ENCODE peak calls at places on chromosomes 12 and 14, in seven cellular contexts. One of them, this sample, is unnamed.
A peak's percentile ranks its signal among the peaks of the same experiment; 100 is the strongest.

GRCh38 chr14:78446807-78447206 is 276.6 kb downstream of the NRXN3 start:
- DNase-seq in endothelial cell of umbilical vein: peak; percentile 3
- DNase-seq in transverse colon: no peak
- DNase-seq in SK-N-MC: no peak
- DNase-seq in K562: peak; percentile 1
- DNase-seq in spleen: no peak
- DNase-seq in HCT116: no peak
- DNase-seq in this sample: no peak

GRCh38 chr14:101350710-101351109 is 210.6 kb upstream of the DIO3 start:
- DNase-seq in transverse colon: no peak
- DNase-seq in HCT116: no peak
- DNase-seq in SK-N-MC: no peak
- DNase-seq in endothelial cell of umbilical vein: no peak
- DNase-seq in K562: no peak
- DNase-seq in spleen: no peak
- DNase-seq in this sample: no peak

GRCh38 chr14:88599761-88600439 is 37.1 kb downstream of the ZC3H14 start:
- DNase-seq in HCT116: no peak
- DNase-seq in transverse colon: no peak
- DNase-seq in endothelial cell of umbilical vein: no peak
- DNase-seq in spleen: no peak
- DNase-seq in K562: no peak
- DNase-seq in SK-N-MC: no peak
- DNase-seq in this sample: no peak

GRCh38 chr12:49259452-49259851 is 5.4 kb upstream of the TUBA1C start:
- DNase-seq in transverse colon: no peak
- DNase-seq in SK-N-MC: no peak
- DNase-seq in spleen: no peak
- DNase-seq in HCT116: no peak
- DNase-seq in K562: no peak
- DNase-seq in endothelial cell of umbilical vein: no peak
- DNase-seq in this sample: no peak

GRCh38 chr12:58776144-58776543 is 144.2 kb downstream of the LRIG3 start:
- DNase-seq in SK-N-MC: no peak
- DNase-seq in endothelial cell of umbilical vein: no peak
- DNase-seq in HCT116: no peak
- DNase-seq in spleen: no peak
- DNase-seq in K562: no peak
- DNase-seq in transverse colon: no peak
- DNase-seq in this sample: no peak

GRCh38 chr14:89844508-89844907 is 110.0 kb downstream of the EFCAB11 start:
- DNase-seq in SK-N-MC: no peak
- DNase-seq in HCT116: no peak
- DNase-seq in spleen: no peak
- DNase-seq in endothelial cell of umbilical vein: no peak
- DNase-seq in K562: no peak
- DNase-seq in transverse colon: no peak
- DNase-seq in this sample: no peak

GRCh38 chr12:52496054-52496453 is 3.0 kb upstream of the KRT6A start:
- DNase-seq in endothelial cell of umbilical vein: no peak
- DNase-seq in spleen: no peak
- DNase-seq in K562: no peak
- DNase-seq in SK-N-MC: no peak
- DNase-seq in transverse colon: no peak
- DNase-seq in HCT116: no peak
- DNase-seq in this sample: no peak

GRCh38 chr12:126384029-126384564 is 1318.9 kb downstream of the AACS start:
- DNase-seq in transverse colon: no peak
- DNase-seq in SK-N-MC: no peak
- DNase-seq in spleen: no peak
- DNase-seq in K562: no peak
- DNase-seq in endothelial cell of umbilical vein: no peak
- DNase-seq in HCT116: no peak
- DNase-seq in this sample: no peak

GRCh38 chr12:132837693-132838463 is 9.2 kb upstream of the GOLGA3 start:
- DNase-seq in SK-N-MC: no peak
- DNase-seq in HCT116: no peak
- DNase-seq in K562: no peak
- DNase-seq in endothelial cell of umbilical vein: no peak
- DNase-seq in spleen: no peak
- DNase-seq in transverse colon: no peak
- DNase-seq in this sample: no peak

GRCh38 chr14:74190910-74191575 is 48.2 kb upstream of the VSX2 start:
- DNase-seq in spleen: no peak
- DNase-seq in HCT116: no peak
- DNase-seq in endothelial cell of umbilical vein: no peak
- DNase-seq in K562: no peak
- DNase-seq in transverse colon: no peak
- DNase-seq in SK-N-MC: no peak
- DNase-seq in this sample: no peak

GRCh38 chr14:89415139-89415538 is 1.9 kb downstream of the FOXN3 start:
- DNase-seq in endothelial cell of umbilical vein: peak; percentile 53
- DNase-seq in K562: no peak
- DNase-seq in HCT116: no peak
- DNase-seq in transverse colon: no peak
- DNase-seq in SK-N-MC: no peak
- DNase-seq in spleen: no peak
- DNase-seq in this sample: no peak

GRCh38 chr14:101361044-101361443 is 200.3 kb upstream of the DIO3 start:
- DNase-seq in spleen: peak; percentile 80
- DNase-seq in SK-N-MC: no peak
- DNase-seq in HCT116: no peak
- DNase-seq in transverse colon: no peak
- DNase-seq in endothelial cell of umbilical vein: no peak
- DNase-seq in K562: no peak
- DNase-seq in this sample: no peak

GRCh38 chr12:70292017-70292776 is 49.0 kb downstream of the CNOT2 start:
- DNase-seq in SK-N-MC: no peak
- DNase-seq in transverse colon: no peak
- DNase-seq in HCT116: no peak
- DNase-seq in spleen: no peak
- DNase-seq in K562: peak; percentile 12
- DNase-seq in endothelial cell of umbilical vein: no peak
- DNase-seq in this sample: no peak

GRCh38 chr12:78229491-78230209 is 399.0 kb downstream of the NAV3 start:
- DNase-seq in spleen: no peak
- DNase-seq in transverse colon: peak; percentile 44
- DNase-seq in SK-N-MC: peak; percentile 14
- DNase-seq in K562: peak; percentile 9
- DNase-seq in endothelial cell of umbilical vein: peak; percentile 47
- DNase-seq in HCT116: peak; percentile 44
- DNase-seq in this sample: peak; percentile 30

GRCh38 chr14:95303552-95303951 is 16.2 kb downstream of the CLMN start:
- DNase-seq in endothelial cell of umbilical vein: no peak
- DNase-seq in SK-N-MC: no peak
- DNase-seq in spleen: no peak
- DNase-seq in HCT116: no peak
- DNase-seq in K562: no peak
- DNase-seq in transverse colon: no peak
- DNase-seq in this sample: no peak

GRCh38 chr14:50772361-50772760 is 58.6 kb downstream of the NIN start:
- DNase-seq in SK-N-MC: no peak
- DNase-seq in endothelial cell of umbilical vein: no peak
- DNase-seq in spleen: no peak
- DNase-seq in transverse colon: no peak
- DNase-seq in HCT116: no peak
- DNase-seq in K562: no peak
- DNase-seq in this sample: no peak

GRCh38 chr14:101078892-101079221 is 175.3 kb upstream of the RTL1 start:
- DNase-seq in endothelial cell of umbilical vein: no peak
- DNase-seq in spleen: peak; percentile 51
- DNase-seq in transverse colon: peak; percentile 3
- DNase-seq in K562: no peak
- DNase-seq in SK-N-MC: no peak
- DNase-seq in HCT116: no peak
- DNase-seq in this sample: no peak

GRCh38 chr12:67305544-67305943 is 36.4 kb downstream of the CAND1 start:
- DNase-seq in K562: no peak
- DNase-seq in transverse colon: no peak
- DNase-seq in SK-N-MC: no peak
- DNase-seq in endothelial cell of umbilical vein: no peak
- DNase-seq in spleen: no peak
- DNase-seq in HCT116: no peak
- DNase-seq in this sample: no peak

GRCh38 chr12:76621582-76622024 is 62.0 kb upstream of the OSBPL8 start:
- DNase-seq in HCT116: peak; percentile 44
- DNase-seq in endothelial cell of umbilical vein: peak; percentile 75
- DNase-seq in spleen: no peak
- DNase-seq in transverse colon: peak; percentile 82
- DNase-seq in SK-N-MC: peak; percentile 51
- DNase-seq in K562: peak; percentile 80
- DNase-seq in this sample: no peak

GRCh38 chr12:32290411-32290810 is 108.9 kb upstream of the FGD4 start:
- DNase-seq in HCT116: no peak
- DNase-seq in K562: peak; percentile 53
- DNase-seq in spleen: no peak
- DNase-seq in transverse colon: no peak
- DNase-seq in SK-N-MC: no peak
- DNase-seq in endothelial cell of umbilical vein: no peak
- DNase-seq in this sample: no peak

GRCh38 chr12:99746538-99746937 is 99.0 kb downstream of the GARIN6 start:
- DNase-seq in endothelial cell of umbilical vein: no peak
- DNase-seq in SK-N-MC: no peak
- DNase-seq in K562: no peak
- DNase-seq in HCT116: no peak
- DNase-seq in transverse colon: no peak
- DNase-seq in spleen: no peak
- DNase-seq in this sample: no peak

GRCh38 chr12:6074979-6075585 is 49.4 kb downstream of the VWF start:
- DNase-seq in spleen: peak; percentile 83
- DNase-seq in endothelial cell of umbilical vein: peak; percentile 49
- DNase-seq in HCT116: no peak
- DNase-seq in SK-N-MC: no peak
- DNase-seq in K562: no peak
- DNase-seq in transverse colon: peak; percentile 36
- DNase-seq in this sample: no peak

GRCh38 chr14:95220663-95221231 is 63.4 kb upstream of the DICER1 start:
- DNase-seq in SK-N-MC: no peak
- DNase-seq in K562: no peak
- DNase-seq in endothelial cell of umbilical vein: no peak
- DNase-seq in HCT116: no peak
- DNase-seq in spleen: no peak
- DNase-seq in transverse colon: no peak
- DNase-seq in this sample: no peak

GRCh38 chr12:5456906-5457305 is 25.0 kb downstream of the NTF3 start:
- DNase-seq in spleen: no peak
- DNase-seq in SK-N-MC: no peak
- DNase-seq in K562: no peak
- DNase-seq in HCT116: no peak
- DNase-seq in transverse colon: no peak
- DNase-seq in endothelial cell of umbilical vein: peak; percentile 67
- DNase-seq in this sample: no peak

GRCh38 chr14:58620011-58620410 is 17.8 kb upstream of the DACT1 start:
- DNase-seq in endothelial cell of umbilical vein: no peak
- DNase-seq in HCT116: no peak
- DNase-seq in spleen: no peak
- DNase-seq in transverse colon: no peak
- DNase-seq in SK-N-MC: no peak
- DNase-seq in K562: no peak
- DNase-seq in this sample: no peak

GRCh38 chr12:109153711-109154434 is 37.5 kb downstream of the ACACB start:
- DNase-seq in HCT116: no peak
- DNase-seq in transverse colon: no peak
- DNase-seq in K562: peak; percentile 46
- DNase-seq in endothelial cell of umbilical vein: peak; percentile 28
- DNase-seq in spleen: peak; percentile 78
- DNase-seq in SK-N-MC: no peak
- DNase-seq in this sample: no peak

GRCh38 chr14:102993523-102993922 is 63.8 kb downstream of the CDC42BPB start:
- DNase-seq in transverse colon: peak; percentile 64
- DNase-seq in K562: no peak
- DNase-seq in endothelial cell of umbilical vein: peak; percentile 49
- DNase-seq in HCT116: peak; percentile 57
- DNase-seq in SK-N-MC: no peak
- DNase-seq in spleen: no peak
- DNase-seq in this sample: peak; percentile 46

DNA sequence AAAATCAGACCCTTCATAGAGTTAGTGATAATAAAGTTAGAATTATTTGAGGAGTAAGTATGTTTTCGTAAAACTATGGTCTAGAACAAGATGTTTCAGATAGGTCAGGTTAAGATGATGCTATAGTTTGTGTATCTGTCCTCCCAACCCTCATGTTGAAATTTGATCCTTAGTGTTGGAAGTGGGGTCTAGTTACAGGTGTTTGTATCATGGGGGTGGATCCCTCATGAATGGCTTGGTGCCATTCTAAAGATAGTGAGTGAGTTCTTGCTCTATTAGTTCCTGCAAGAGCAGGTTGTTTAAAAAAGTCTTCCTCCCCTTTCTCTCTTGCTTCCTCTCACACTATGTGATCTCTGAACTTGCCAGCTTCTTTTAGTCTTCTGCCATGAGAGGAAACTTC is 707.3 kb upstream of the FOXG1 start:
- DNase-seq in SK-N-MC: no peak
- DNase-seq in K562: no peak
- DNase-seq in endothelial cell of umbilical vein: no peak
- DNase-seq in spleen: no peak
- DNase-seq in HCT116: no peak
- DNase-seq in transverse colon: no peak
- DNase-seq in this sample: no peak
- TF ChIP-seq POLR2AphosphoS5 in SK-N-MC: no peak
- TF ChIP-seq POLR2AphosphoS5 in K562: no peak
- TF ChIP-seq POLR2AphosphoS5 in endothelial cell of umbilical vein: no peak
- TF ChIP-seq POLR2AphosphoS5 in spleen: no peak
- TF ChIP-seq POLR2AphosphoS5 in HCT116: no peak
- TF ChIP-seq POLR2AphosphoS5 in transverse colon: no peak
- TF ChIP-seq POLR2AphosphoS5 in this sample: no peak

DNA sequence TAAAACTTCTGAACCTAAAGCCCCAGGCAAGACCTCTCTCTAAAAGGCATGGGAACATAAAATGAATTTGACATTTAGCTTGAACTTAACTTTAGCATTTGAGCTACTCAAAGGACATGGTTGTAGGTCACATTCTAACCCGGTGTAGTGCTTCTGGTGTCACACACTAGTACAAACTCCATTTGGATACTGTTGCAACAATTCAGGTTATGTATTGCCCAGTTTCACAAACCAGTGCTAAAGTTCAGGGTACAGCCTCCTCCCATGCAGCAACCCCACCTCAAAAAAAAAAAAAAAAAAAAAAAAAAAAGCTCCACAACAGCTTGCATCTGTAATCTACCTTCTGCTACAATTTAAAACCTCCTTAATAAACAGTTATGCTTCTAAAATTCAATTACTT is 7.8 kb downstream of the PPTC7 start:
- DNase-seq in spleen: no peak
- DNase-seq in endothelial cell of umbilical vein: no peak
- DNase-seq in HCT116: no peak
- DNase-seq in SK-N-MC: no peak
- DNase-seq in transverse colon: no peak
- DNase-seq in K562: no peak
- DNase-seq in this sample: no peak
- H3K27ac ChIP-seq in spleen: no peak overlapping the region
- H3K27ac ChIP-seq in endothelial cell of umbilical vein: no peak overlapping the region
- H3K27ac ChIP-seq in HCT116: no peak overlapping the region
- H3K27ac ChIP-seq in SK-N-MC: no peak overlapping the region
- H3K27ac ChIP-seq in transverse colon: peak overlapping the region; percentile 87
- H3K27ac ChIP-seq in K562: no peak overlapping the region
- H3K27ac ChIP-seq in this sample: no peak overlapping the region

GRCh38 chr12:34392741-34393085 is 370.4 kb downstream of the ALG10 start:
- DNase-seq in transverse colon: no peak
- DNase-seq in spleen: peak; percentile 74
- DNase-seq in endothelial cell of umbilical vein: no peak
- DNase-seq in SK-N-MC: no peak
- DNase-seq in HCT116: no peak
- DNase-seq in K562: no peak
- DNase-seq in this sample: no peak
- H3K9me3 ChIP-seq in transverse colon: peaks cover 11% of the 10 kb centered on the region
- H3K9me3 ChIP-seq in spleen: peaks cover 100% of the 10 kb centered on the region
- H3K9me3 ChIP-seq in endothelial cell of umbilical vein: peaks cover 2% of the 10 kb centered on the region
- H3K9me3 ChIP-seq in SK-N-MC: no peaks in the 10 kb centered on the region
- H3K9me3 ChIP-seq in HCT116: no peaks in the 10 kb centered on the region
- H3K9me3 ChIP-seq in K562: no peaks in the 10 kb centered on the region
- H3K9me3 ChIP-seq in this sample: no peaks in the 10 kb centered on the region

GRCh38 chr14:61101803-61102548 is 120.9 kb downstream of the SLC38A6 start:
- DNase-seq in transverse colon: no peak
- DNase-seq in HCT116: no peak
- DNase-seq in spleen: no peak
- DNase-seq in SK-N-MC: no peak
- DNase-seq in K562: peak; percentile 24
- DNase-seq in endothelial cell of umbilical vein: peak; percentile 93
- DNase-seq in this sample: no peak
- TF ChIP-seq POLR2AphosphoS5 in transverse colon: peak; percentile 12
- TF ChIP-seq POLR2AphosphoS5 in HCT116: no peak
- TF ChIP-seq POLR2AphosphoS5 in spleen: no peak
- TF ChIP-seq POLR2AphosphoS5 in SK-N-MC: peak; percentile 25
- TF ChIP-seq POLR2AphosphoS5 in K562: no peak
- TF ChIP-seq POLR2AphosphoS5 in endothelial cell of umbilical vein: peak; percentile 56
- TF ChIP-seq POLR2AphosphoS5 in this sample: no peak